ENCODE peak calls at places on chromosomes 16 and 17, in seven cellular contexts. V is PC-9, K is esophagus squamous epithelium, J is thoracic aorta, S is endodermal cell, B is left ventricle myocardium inferior, F is astrocyte of the spinal cord. E is an unnamed sample.

GRCh38 chr16:88329726-88330700 is 52.7 kb upstream of the ZNF469 start:
- DNase-seq in V (no peak), K (no peak), J (no peak), S (no peak), B (no peak), F (no peak), E (no peak)

GRCh38 chr16:10579965-10580918 is at the start of gene EMP2:
- DNase-seq in V (peak; percentile 89), K (no peak), J (peak; percentile 34), S (peak; percentile 93), B (peak; percentile 88), F (peak; percentile 68), E (no peak)

GRCh38 chr16:86104537-86105048 is 205.6 kb downstream of the IRF8 start:
- DNase-seq in V (no peak), K (no peak), J (no peak), S (no peak), B (no peak), F (no peak), E (no peak)

GRCh38 chr16:74570412-74571301 is 36.3 kb downstream of the GLG1 start:
- DNase-seq in V (no peak), K (no peak), J (no peak), S (no peak), B (no peak), F (no peak), E (peak; percentile 42)

GRCh38 chr17:4087911-4088693 is 54.7 kb downstream of the ZZEF1 start:
- DNase-seq in V (peak; percentile 40), K (no peak), J (no peak), S (no peak), B (no peak), F (peak; percentile 50), E (no peak)

GRCh38 chr17:63099420-63099819 is 133.4 kb downstream of the TANC2 start:
- DNase-seq in V (no peak), K (no peak), J (no peak), S (no peak), B (no peak), F (no peak), E (no peak)

GRCh38 chr17:8836821-8837426 is 30.6 kb downstream of the PIK3R6 start:
- DNase-seq in V (no peak), K (no peak), J (no peak), S (no peak), B (no peak), F (no peak), E (no peak)

GRCh38 chr17:67093348-67093747 is 49.0 kb downstream of the CACNG1 start:
- DNase-seq in V (no peak), K (no peak), J (no peak), S (no peak), B (no peak), F (no peak), E (no peak)

GRCh38 chr16:46976550-46976949 is 3.1 kb upstream of the DNAJA2 start:
- DNase-seq in V (peak; percentile 22), K (no peak), J (no peak), S (no peak), B (no peak), F (no peak), E (no peak)

GRCh38 chr17:30559656-30560055 is 82.4 kb downstream of the GOSR1 start:
- DNase-seq in V (no peak), K (no peak), J (no peak), S (peak; percentile 35), B (no peak), F (no peak), E (no peak)

GRCh38 chr16:88309174-88309904 is 73.4 kb upstream of the ZNF469 start:
- DNase-seq in V (no peak), K (no peak), J (no peak), S (no peak), B (peak; percentile 5), F (no peak), E (no peak)

GRCh38 chr17:56945938-56946337 is 14.9 kb downstream of the COIL start:
- DNase-seq in V (no peak), K (no peak), J (no peak), S (no peak), B (no peak), F (no peak), E (no peak)

GRCh38 chr16:53865492-53865863 is 161.5 kb downstream of the FTO start:
- DNase-seq in V (no peak), K (no peak), J (no peak), S (no peak), B (no peak), F (peak; percentile 46), E (peak; percentile 79)

GRCh38 chr17:81329279-81329926 is 34.3 kb upstream of the SLC38A10 start:
- DNase-seq in V (peak; percentile 100), K (peak; percentile 46), J (no peak), S (peak; percentile 96), B (peak; percentile 85), F (peak; percentile 87), E (no peak)

GRCh38 chr16:50259334-50260205 is 6.8 kb upstream of the ADCY7 start:
- DNase-seq in V (no peak), K (no peak), J (no peak), S (peak; percentile 63), B (peak; percentile 73), F (peak; percentile 33), E (no peak)

GRCh38 chr17:11651089-11651488 is 52.8 kb downstream of the DNAH9 start:
- DNase-seq in V (no peak), K (no peak), J (no peak), S (no peak), B (no peak), F (no peak), E (no peak)

GRCh38 chr17:76737676-76738467 is at the start of gene MFSD11:
- DNase-seq in V (peak; percentile 93), K (no peak), J (peak; percentile 47), S (peak; percentile 99), B (peak; percentile 91), F (peak; percentile 96), E (no peak)

GRCh38 chr16:75801307-75801706 is 75.0 kb upstream of the CPHXL start:
- DNase-seq in V (no peak), K (no peak), J (no peak), S (no peak), B (no peak), F (peak; percentile 5), E (no peak)

DNA sequence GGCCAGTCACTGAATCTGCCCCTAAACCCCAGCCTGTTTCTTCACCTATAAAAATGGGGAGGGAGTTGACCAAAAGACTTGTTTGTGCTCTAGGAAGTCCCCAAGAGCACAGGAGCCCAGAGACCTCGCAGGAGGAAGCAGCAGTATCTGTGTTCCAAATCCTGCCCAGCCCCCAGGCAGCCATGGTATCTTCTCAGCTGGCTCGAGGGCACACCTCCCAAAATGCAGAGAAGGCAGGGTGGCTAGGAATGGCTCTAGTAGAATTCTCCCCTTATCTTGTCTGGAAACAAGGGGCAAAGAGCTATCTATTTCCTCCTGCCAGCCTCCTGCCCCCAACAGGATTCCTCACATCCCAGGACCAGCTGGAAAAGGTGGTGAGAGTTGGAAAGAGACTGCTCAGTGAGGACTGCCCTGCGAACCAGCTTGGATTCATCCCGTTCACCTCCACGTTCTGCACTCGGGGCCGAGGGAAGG is 8.6 kb upstream of the TSPOAP1 start:
- DNase-seq in V (no peak), K (no peak), J (no peak), S (peak; percentile 72), B (no peak), F (no peak), E (no peak)
- H3K4me3 ChIP-seq in V (no peak overlapping the region), K (peak overlapping the region; percentile 54), J (peak overlapping the region; percentile 30), S (no peak overlapping the region), B (peak overlapping the region; percentile 24), F (no peak overlapping the region), E (no peak overlapping the region)

GRCh38 chr17:58757162-58757613 is 1.5 kb downstream of the PPM1E start:
- DNase-seq in V (no peak), K (no peak), J (no peak), S (no peak), B (no peak), F (no peak), E (no peak)

GRCh38 chr17:58756246-58757161 is 850 bp downstream of the PPM1E start:
- DNase-seq in V (no peak), K (no peak), J (no peak), S (peak; percentile 76), B (no peak), F (no peak), E (no peak)

GRCh38 chr17:58759522-58759921 is 3.9 kb downstream of the PPM1E start:
- DNase-seq in V (no peak), K (no peak), J (no peak), S (no peak), B (no peak), F (no peak), E (no peak)

GRCh38 chr17:58760248-58760647 is 4.6 kb downstream of the PPM1E start:
- DNase-seq in V (no peak), K (no peak), J (no peak), S (no peak), B (no peak), F (no peak), E (no peak)

GRCh38 chr17:58758890-58759289 is 3.2 kb downstream of the PPM1E start:
- DNase-seq in V (no peak), K (no peak), J (no peak), S (no peak), B (no peak), F (no peak), E (no peak)
- H3K4me3 ChIP-seq in V (no peak overlapping the region), K (no peak overlapping the region), J (no peak overlapping the region), S (no peak overlapping the region), B (no peak overlapping the region), F (no peak overlapping the region), E (no peak overlapping the region)

GRCh38 chr17:48594412-48595106 is 980 bp upstream of the HOXB5 start:
- DNase-seq in V (no peak), K (no peak), J (no peak), S (peak; percentile 79), B (no peak), F (peak; percentile 55), E (no peak)

GRCh38 chr17:48592592-48592991 is 987 bp downstream of the HOXB5 start:
- DNase-seq in V (no peak), K (no peak), J (no peak), S (peak; percentile 66), B (no peak), F (no peak), E (no peak)

GRCh38 chr17:48595107-48595999 is 1.8 kb upstream of the HOXB5 start:
- DNase-seq in V (no peak), K (no peak), J (no peak), S (peak; percentile 74), B (no peak), F (no peak), E (no peak)

GRCh38 chr17:48593126-48593829 is at the start of gene HOXB5:
- DNase-seq in V (no peak), K (no peak), J (no peak), S (peak; percentile 86), B (no peak), F (no peak), E (no peak)

GRCh38 chr17:48593840-48594411 is 347 bp upstream of the HOXB5 start:
- DNase-seq in V (no peak), K (no peak), J (no peak), S (peak; percentile 99), B (peak; percentile 65), F (peak; percentile 97), E (no peak)
- H3K4me3 ChIP-seq in V (no peak overlapping the region), K (peak overlapping the region; percentile 71), J (peak overlapping the region; percentile 72), S (no peak overlapping the region), B (peak overlapping the region; percentile 53), F (peak overlapping the region; percentile 57), E (peak overlapping the region; percentile 74)

DNA sequence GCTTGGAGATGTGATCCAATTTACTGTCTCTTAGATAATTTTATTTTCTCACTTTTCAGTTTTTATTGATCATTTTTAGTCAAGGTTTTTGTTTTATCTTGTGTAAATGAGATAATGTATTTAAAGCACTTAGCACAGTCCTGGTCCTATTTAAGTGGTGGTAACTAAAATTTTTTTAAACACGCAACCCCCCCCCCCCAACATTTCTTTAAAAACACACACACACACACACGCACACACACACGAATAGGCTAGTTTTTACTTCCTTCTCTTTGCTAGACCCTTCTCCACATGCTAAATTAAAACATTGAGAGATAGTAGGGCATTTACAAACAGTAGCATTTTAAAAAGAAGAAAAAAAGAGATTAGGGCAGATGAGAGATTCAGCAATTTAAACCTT is 4.9 kb downstream of the NFATC3 start:
- DNase-seq in V (no peak), K (no peak), J (no peak), S (no peak), B (no peak), F (no peak), E (no peak)
- H3K4me3 ChIP-seq in V (no peak overlapping the region), K (no peak overlapping the region), J (no peak overlapping the region), S (peak overlapping the region; percentile 21), B (no peak overlapping the region), F (no peak overlapping the region), E (no peak overlapping the region)